ENCODE peak calls at places on chromosomes 1 and 21, in nine cellular contexts. I is hepatocyte; V is cardiac fibroblast; S is suprapubic skin; F is thoracic aorta; Z is PC-3; X is body of pancreas; T is effector memory CD4-positive, alpha-beta T cell; O is pancreas. D is an unnamed sample.

GRCh38 chr21:43361127-43361492 is 65.8 kb downstream of the SIK1 start:
- DNase-seq in T (no peak), V (peak), S (no peak), X (no peak), I (peak), F (no peak), O (no peak), Z (no peak), D (no peak)

GRCh38 chr1:169538998-169539871 is 47.0 kb downstream of the F5 start:
- DNase-seq in T (no peak), F (no peak), S (no peak), V (peak), X (no peak), Z (peak), I (peak), O (no peak), D (no peak)

GRCh38 chr21:20649231-20649630 is 349.0 kb upstream of the NCAM2 start:
- DNase-seq in I (no peak), F (no peak), S (no peak), V (no peak), O (no peak), T (no peak), X (no peak), Z (peak), D (no peak)

GRCh38 chr1:99590578-99591209 is 55.2 kb upstream of the PALMD start:
- DNase-seq in S (no peak), V (peak), I (no peak), O (peak), Z (peak), T (no peak), X (no peak), F (no peak), D (no peak)

GRCh38 chr1:29677028-29678024 is 441.0 kb downstream of the PTPRU start:
- DNase-seq in T (no peak), I (no peak), V (no peak), O (no peak), S (peak), F (no peak), Z (no peak), X (no peak), D (no peak)

GRCh38 chr1:39145651-39145970 is 58.9 kb upstream of the MACF1 start:
- DNase-seq in S (no peak), F (no peak), V (no peak), O (no peak), T (no peak), X (no peak), I (no peak), Z (no peak), D (no peak)

GRCh38 chr1:212236664-212237220 is 48.5 kb upstream of the PPP2R5A start:
- DNase-seq in F (no peak), T (no peak), X (no peak), O (no peak), S (no peak), Z (no peak), V (no peak), I (no peak), D (no peak)

GRCh38 chr21:34022557-34023335 is 50.6 kb upstream of the MRPS6 start:
- DNase-seq in X (no peak), F (no peak), I (no peak), Z (peak), O (no peak), S (no peak), T (no peak), V (no peak), D (peak)

GRCh38 chr1:58884706-58885661 is 101.1 kb upstream of the JUN start:
- DNase-seq in O (peak), Z (peak), F (no peak), I (peak), X (peak), T (no peak), V (no peak), S (no peak), D (peak)

GRCh38 chr1:93969887-93970286 is 60.7 kb upstream of the GCLM start:
- DNase-seq in Z (no peak), T (no peak), F (no peak), X (no peak), O (no peak), V (no peak), I (no peak), S (no peak), D (no peak)
- H3K4me3 ChIP-seq in Z (no peak), T (no peak), F (no peak), X (no peak), O (no peak), V (no peak), I (no peak), S (no peak), D (no peak)

DNA sequence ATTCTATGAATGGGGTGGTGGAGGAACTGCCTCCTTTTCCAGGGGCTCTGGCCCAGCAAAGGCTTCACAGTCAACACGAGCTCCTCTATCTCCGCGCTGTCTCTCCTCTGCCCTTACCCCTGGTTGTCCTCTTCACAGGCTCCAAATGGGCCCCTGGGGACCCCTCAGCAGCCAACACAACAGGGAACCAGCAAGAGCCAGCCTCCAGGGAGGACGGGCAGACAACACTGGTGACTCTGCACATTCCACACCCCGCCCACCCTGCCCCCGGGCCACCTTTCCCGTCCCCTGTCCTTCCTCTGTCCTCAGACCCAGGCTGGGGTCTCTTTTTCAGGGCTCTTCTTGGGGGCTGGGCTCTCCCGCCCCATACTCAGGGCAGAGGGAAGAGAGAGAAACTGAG is 17.5 kb upstream of the ETV3 start:
- DNase-seq in O (no peak), Z (no peak), T (no peak), X (no peak), S (no peak), I (peak), V (peak), F (no peak), D (no peak)
- H3K4me3 ChIP-seq in O (no peak), Z (peak), T (no peak), X (no peak), S (peak), I (no peak), V (no peak), F (peak), D (no peak)

DNA sequence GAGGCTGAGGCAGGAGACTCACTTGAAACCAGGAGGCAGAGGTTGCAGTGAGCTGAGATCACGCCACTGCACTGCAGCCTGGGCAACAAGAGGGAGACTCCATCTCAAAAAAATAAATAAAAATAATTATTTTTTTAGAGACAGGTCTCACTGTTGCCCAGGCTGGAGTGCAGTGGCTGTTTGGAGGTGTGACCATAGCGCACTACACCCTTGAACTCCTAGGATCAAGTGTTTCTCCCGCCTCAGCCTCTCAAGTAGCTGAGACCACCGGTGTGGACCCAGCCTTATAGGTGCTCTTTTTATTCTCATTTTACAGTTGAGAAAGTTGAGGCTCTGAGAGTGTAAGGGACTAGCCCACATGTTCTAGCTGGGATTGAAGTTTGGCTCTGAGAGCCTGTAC is 15.6 kb upstream of the GRHL3 start:
- DNase-seq in I (no peak), V (no peak), Z (no peak), F (no peak), S (no peak), X (no peak), O (no peak), T (no peak), D (no peak)
- H3K4me3 ChIP-seq in I (no peak), V (no peak), Z (no peak), F (no peak), S (no peak), X (no peak), O (no peak), T (no peak), D (no peak)

GRCh38 chr1:160045653-160046052 is 13.9 kb upstream of the PIGM start:
- DNase-seq in S (no peak), X (no peak), O (no peak), I (no peak), Z (no peak), V (no peak), F (no peak), T (no peak), D (no peak)

GRCh38 chr1:160047116-160047991 is 15.6 kb upstream of the PIGM start:
- DNase-seq in V (no peak), Z (no peak), T (no peak), S (no peak), X (no peak), O (no peak), I (no peak), F (no peak), D (no peak)

GRCh38 chr1:160048335-160048734 is 16.5 kb upstream of the PIGM start:
- DNase-seq in V (no peak), X (no peak), I (no peak), T (no peak), O (no peak), Z (no peak), F (no peak), S (no peak), D (no peak)

GRCh38 chr1:160043543-160043942 is 11.8 kb upstream of the PIGM start:
- DNase-seq in S (no peak), F (no peak), V (no peak), Z (no peak), T (no peak), O (no peak), X (no peak), I (no peak), D (no peak)

DNA sequence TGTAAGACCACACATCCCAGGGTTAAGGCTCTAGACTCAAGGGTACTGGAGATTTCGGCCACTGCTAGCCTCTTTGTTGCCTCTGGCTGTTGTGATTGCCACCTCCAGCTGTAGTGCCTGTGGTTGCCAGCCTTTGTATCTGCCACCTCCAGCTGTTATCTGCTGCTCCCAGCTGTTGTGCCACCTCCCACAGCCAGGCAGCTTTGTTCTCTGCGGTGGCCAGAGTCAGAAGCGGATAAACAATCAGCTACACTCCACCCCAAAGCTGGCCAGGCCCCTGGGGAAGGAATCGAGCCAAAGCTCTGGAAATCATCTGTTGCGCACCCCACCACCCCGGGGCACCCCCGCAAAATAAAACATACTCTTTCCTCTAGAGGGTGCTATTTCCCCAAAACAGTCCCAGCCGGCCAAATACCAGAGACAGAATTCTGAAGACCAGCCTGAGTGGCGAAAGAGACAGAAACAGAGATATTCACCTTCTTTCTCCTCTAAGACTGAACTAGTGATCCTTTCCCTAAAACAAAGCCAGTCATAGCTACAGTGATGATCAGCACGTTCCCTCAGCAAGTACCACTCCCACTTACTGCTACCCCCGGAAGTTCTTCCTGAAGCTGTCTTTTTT is 14.8 kb upstream of the PIGM start:
- DNase-seq in I (peak), V (peak), S (no peak), F (no peak), Z (peak), T (no peak), O (peak), X (peak), D (peak)
- H3K4me3 ChIP-seq in I (no peak), V (no peak), S (no peak), F (peak), Z (no peak), T (peak), O (peak), X (no peak), D (peak)

DNA sequence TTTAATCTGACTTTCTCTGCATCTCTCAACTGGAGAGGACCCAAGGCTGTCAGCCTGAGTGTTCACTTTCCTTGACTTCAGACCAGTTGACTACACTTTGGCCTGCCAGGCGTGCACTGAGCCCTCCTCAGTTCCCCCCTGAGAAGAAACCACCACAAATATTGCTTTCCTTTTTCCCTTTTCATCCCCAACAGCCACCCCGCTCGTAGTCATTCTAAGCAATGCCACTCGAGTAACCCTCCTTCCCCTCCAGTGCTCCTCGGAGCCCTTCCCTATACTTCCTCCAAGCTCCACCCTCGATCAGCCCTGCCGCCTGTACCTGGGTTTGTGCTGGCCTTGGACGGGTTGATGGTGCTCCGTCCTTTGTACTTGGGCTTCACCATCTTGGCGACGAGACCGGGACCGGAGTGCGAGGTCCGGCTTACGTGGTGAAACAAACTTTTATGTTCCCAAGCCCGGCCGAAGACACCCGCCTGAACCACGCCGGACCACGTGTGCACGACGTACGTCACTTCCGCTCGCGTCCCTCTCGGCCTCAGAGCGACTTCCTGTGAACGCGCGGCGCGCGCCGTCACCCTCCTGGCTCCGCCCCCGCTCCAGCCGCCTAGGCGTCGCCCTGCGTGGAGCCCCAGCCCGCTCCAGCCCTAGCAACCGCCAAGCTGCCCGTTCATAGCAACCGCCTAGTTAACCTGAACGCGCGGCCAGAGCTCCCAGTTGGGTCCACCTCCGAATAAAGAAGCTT is at the start of gene GNL2:
- DNase-seq in X (peak), F (peak), O (peak), S (peak), I (peak), Z (peak), T (peak), V (peak), D (peak)
- H3K4me3 ChIP-seq in X (peak), F (peak), O (peak), S (peak), I (peak), Z (peak), T (peak), V (peak), D (peak)

GRCh38 chr1:32540589-32540988 is 1.4 kb downstream of the ZBTB8A start:
- DNase-seq in I (no peak), S (no peak), V (peak), Z (no peak), F (no peak), X (no peak), O (no peak), T (no peak), D (no peak)
- H3K4me3 ChIP-seq in I (peak), S (peak), V (peak), Z (peak), F (peak), X (no peak), O (peak), T (no peak), D (no peak)

DNA sequence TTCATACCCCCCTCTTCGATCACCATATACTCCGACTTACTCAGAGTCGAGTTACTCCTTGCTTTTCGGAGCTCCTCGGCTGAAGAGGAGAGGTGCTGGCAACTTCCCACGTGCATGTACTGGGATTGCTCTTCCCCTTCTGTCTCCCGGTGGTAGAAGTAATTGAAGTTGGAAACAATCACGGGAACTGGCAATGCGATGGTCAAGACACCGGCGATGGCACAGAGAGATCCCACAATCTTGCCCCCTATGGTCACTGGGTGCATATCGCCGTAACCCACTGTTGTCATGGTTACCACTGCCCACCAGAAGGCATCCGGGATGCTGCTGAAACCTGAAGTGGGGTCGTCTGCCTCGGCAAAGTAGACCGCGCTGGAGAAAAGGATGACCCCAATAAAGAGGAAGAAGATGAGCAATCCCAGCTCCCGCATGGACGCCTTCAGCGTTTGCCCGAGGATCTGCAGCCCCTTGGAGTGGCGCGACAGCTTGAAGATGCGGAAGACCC is 1.5 kb downstream of the KCNA3 start:
- DNase-seq in S (no peak), Z (no peak), X (no peak), I (no peak), F (no peak), T (peak), O (no peak), V (no peak), D (no peak)
- H3K4me3 ChIP-seq in S (peak), Z (no peak), X (no peak), I (no peak), F (peak), T (peak), O (peak), V (no peak), D (peak)

GRCh38 chr1:15326691-15327530 is 79.9 kb downstream of the FHAD1 start:
- DNase-seq in T (no peak), F (no peak), Z (no peak), S (no peak), X (no peak), V (no peak), O (no peak), I (no peak), D (no peak)

GRCh38 chr1:15328785-15329480 is 80.8 kb upstream of the EFHD2 start:
- DNase-seq in X (peak), V (peak), S (no peak), F (no peak), O (peak), I (peak), Z (no peak), T (no peak), D (peak)

GRCh38 chr1:15329481-15329815 is 80.2 kb upstream of the EFHD2 start:
- DNase-seq in F (no peak), X (no peak), I (no peak), Z (no peak), S (no peak), O (no peak), V (no peak), T (no peak), D (no peak)

GRCh38 chr1:15330028-15330427 is 79.7 kb upstream of the EFHD2 start:
- DNase-seq in Z (peak), S (no peak), F (no peak), X (no peak), O (no peak), T (no peak), I (no peak), V (no peak), D (no peak)

GRCh38 chr1:15328245-15328784 is 81.3 kb downstream of the FHAD1 start:
- DNase-seq in F (no peak), X (peak), O (no peak), Z (no peak), T (no peak), V (no peak), I (peak), S (no peak), D (no peak)
- H3K4me3 ChIP-seq in F (peak), X (no peak), O (no peak), Z (no peak), T (no peak), V (peak), I (no peak), S (no peak), D (no peak)

GRCh38 chr1:155931332-155932038 is 2.7 kb downstream of the KHDC4 start:
- DNase-seq in T (no peak), Z (peak), S (no peak), V (peak), O (no peak), F (no peak), I (no peak), X (no peak), D (no peak)
- H3K4me3 ChIP-seq in T (no peak), Z (peak), S (peak), V (peak), O (peak), F (peak), I (no peak), X (no peak), D (peak)